ENCODE peak calls at places on chromosome 10, in five cellular contexts. C is heart right ventricle, O is hepatocyte, Q is lower lobe of right lung, B is Karpas-422. J is an unnamed sample.
A peak's percentile ranks its signal among the peaks of the same experiment; 100 is the strongest.

GRCh38 chr10:46558411-46559185 is 2.1 kb upstream of the GPRIN2 start:
- DNase-seq in O (no peak), C (no peak), B (no peak), Q (peak; percentile 51), J (peak; percentile 66)

GRCh38 chr10:32155075-32155516 is 98.9 kb upstream of the KIF5B start:
- DNase-seq in C (no peak), Q (no peak), O (no peak), B (no peak), J (no peak)

GRCh38 chr10:128963246-128964099 is 503.6 kb upstream of the MGMT start:
- DNase-seq in B (no peak), O (no peak), C (no peak), Q (no peak), J (no peak)

GRCh38 chr10:42646692-42647640 is 8.6 kb upstream of the ZNF33B start:
- DNase-seq in B (no peak), Q (no peak), C (no peak), O (peak; percentile 19), J (no peak)

GRCh38 chr10:105269011-105269410 is 627.9 kb downstream of the SORCS3 start:
- DNase-seq in C (no peak), B (no peak), Q (no peak), O (no peak), J (no peak)

GRCh38 chr10:122333037-122333436 is 41.5 kb upstream of the PLEKHA1 start:
- DNase-seq in O (no peak), B (no peak), Q (no peak), C (no peak), J (no peak)

GRCh38 chr10:89588671-89589070 is 53.3 kb upstream of the SLC16A12 start:
- DNase-seq in B (no peak), O (no peak), C (no peak), Q (no peak), J (no peak)

GRCh38 chr10:22803201-22803895 is 89.0 kb upstream of the PIP4K2A start:
- DNase-seq in C (no peak), O (no peak), B (no peak), Q (no peak), J (no peak)

GRCh38 chr10:120328647-120329046 is 128.4 kb upstream of the PLPP4 start:
- DNase-seq in C (no peak), O (no peak), B (no peak), Q (no peak), J (no peak)

GRCh38 chr10:121281576-121281975 is 316.7 kb downstream of the FGFR2 start:
- DNase-seq in O (no peak), B (no peak), C (no peak), Q (no peak), J (no peak)

GRCh38 chr10:95500097-95500496 is 61.1 kb downstream of the SORBS1 start:
- DNase-seq in B (no peak), Q (no peak), O (no peak), C (no peak), J (no peak)

GRCh38 chr10:79146611-79147130 is 77.9 kb downstream of the ZMIZ1 start:
- DNase-seq in B (no peak), O (no peak), C (peak; percentile 73), Q (peak; percentile 81), J (peak; percentile 89)

DNA sequence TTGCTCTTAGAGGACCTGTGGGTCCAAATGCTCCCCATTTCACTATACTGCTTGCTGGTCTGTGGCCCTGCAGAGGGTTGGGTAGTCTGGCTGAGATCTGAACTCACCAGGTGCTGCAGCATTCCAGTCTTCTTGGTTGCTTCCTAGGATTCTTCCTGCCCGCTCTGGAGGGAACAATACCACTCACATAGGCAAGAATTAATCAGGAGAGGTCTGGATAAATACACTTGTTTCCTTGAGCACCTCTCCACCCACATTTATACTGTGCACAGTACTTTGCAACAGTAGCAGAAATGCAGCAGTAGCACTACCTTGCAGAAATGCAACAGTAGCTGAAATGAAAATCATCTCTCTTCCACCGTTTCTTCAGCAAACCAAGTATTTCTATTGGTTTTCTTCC is 125.3 kb downstream of the INSYN2A start:
- DNase-seq in Q (no peak), B (no peak), O (no peak), C (no peak), J (no peak)
- H3K36me3 ChIP-seq in Q (peaks cover 53% of the 10 kb centered on the region), B (no peaks in the 10 kb centered on the region), O (no peaks in the 10 kb centered on the region), C (no peaks in the 10 kb centered on the region), J (peaks cover 10% of the 10 kb centered on the region)

GRCh38 chr10:104057717-104058116 is 28.0 kb downstream of the COL17A1 start:
- DNase-seq in Q (no peak), O (no peak), C (no peak), B (no peak), J (no peak)
- H3K36me3 ChIP-seq in Q (no peaks in the 10 kb centered on the region), O (no peaks in the 10 kb centered on the region), C (no peaks in the 10 kb centered on the region), B (no peaks in the 10 kb centered on the region), J (no peaks in the 10 kb centered on the region)

DNA sequence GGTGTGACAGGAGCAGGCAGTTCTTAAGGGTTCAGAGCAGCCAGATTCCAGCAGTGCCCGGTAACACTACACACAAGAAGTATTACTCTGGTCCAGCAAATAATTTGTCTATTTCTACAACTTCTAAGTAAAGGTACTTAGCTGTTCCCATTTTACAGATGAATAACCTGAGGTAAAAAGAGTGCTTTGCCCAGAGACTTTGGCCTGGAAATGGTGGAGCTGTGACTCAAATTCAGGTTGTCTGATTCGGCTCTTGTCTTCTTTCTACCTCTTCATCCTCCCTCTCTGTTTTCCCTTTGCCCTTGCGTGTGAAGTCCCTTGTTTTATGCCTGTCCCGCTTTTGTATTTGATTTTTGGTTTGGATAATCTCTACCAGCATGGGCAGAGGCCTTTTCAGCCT is 17.1 kb downstream of the SFRP5 start:
- DNase-seq in C (no peak), B (no peak), Q (no peak), O (no peak), J (no peak)
- H3K36me3 ChIP-seq in C (peaks cover 8% of the 10 kb centered on the region), B (no peaks in the 10 kb centered on the region), Q (peaks cover 98% of the 10 kb centered on the region), O (no peaks in the 10 kb centered on the region), J (peaks cover 100% of the 10 kb centered on the region)

GRCh38 chr10:102399217-102400021 is 3.9 kb downstream of the NFKB2 start:
- DNase-seq in B (peak; percentile 90), C (peak; percentile 91), O (peak; percentile 94), Q (peak; percentile 95), J (peak; percentile 99)
- H3K36me3 ChIP-seq in B (no peaks in the 10 kb centered on the region), C (no peaks in the 10 kb centered on the region), O (no peaks in the 10 kb centered on the region), Q (peaks cover 44% of the 10 kb centered on the region), J (peaks cover 66% of the 10 kb centered on the region)

DNA sequence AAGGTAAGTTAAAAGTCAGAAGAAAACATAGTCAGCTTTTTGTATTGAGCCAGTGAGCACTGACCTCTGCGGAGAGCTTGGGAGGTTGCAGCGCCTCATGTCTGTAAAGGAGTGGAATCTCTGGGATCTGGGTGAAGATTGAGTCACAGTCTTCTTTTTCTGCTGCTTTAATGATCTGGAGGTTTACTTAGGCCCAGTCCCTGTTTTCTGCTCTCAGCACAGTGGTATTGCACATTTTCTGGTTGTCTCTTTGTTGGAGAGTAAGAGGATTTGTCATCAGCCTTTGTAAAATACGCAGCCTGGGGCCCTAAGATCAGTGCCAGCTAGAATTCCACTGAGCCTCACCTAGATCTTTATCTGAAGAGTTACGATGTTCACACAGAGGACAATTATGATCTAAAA is 58.3 kb upstream of the GJD4 start:
- DNase-seq in Q (no peak), O (peak; percentile 33), B (no peak), C (no peak), J (no peak)
- H3K36me3 ChIP-seq in Q (peaks cover 21% of the 10 kb centered on the region), O (no peaks in the 10 kb centered on the region), B (no peaks in the 10 kb centered on the region), C (no peaks in the 10 kb centered on the region), J (peaks cover 3% of the 10 kb centered on the region)

GRCh38 chr10:101693701-101694055 is 1.3 kb downstream of the FBXW4 start:
- DNase-seq in B (peak; percentile 63), Q (no peak), C (no peak), O (peak; percentile 59), J (no peak)
- H3K36me3 ChIP-seq in B (peaks cover 8% of the 10 kb centered on the region), Q (no peaks in the 10 kb centered on the region), C (no peaks in the 10 kb centered on the region), O (no peaks in the 10 kb centered on the region), J (no peaks in the 10 kb centered on the region)

GRCh38 chr10:2861632-2862210 is 205.6 kb upstream of the PFKP start:
- DNase-seq in Q (no peak), B (no peak), C (no peak), O (no peak), J (no peak)

GRCh38 chr10:2871673-2872219 is 195.6 kb upstream of the PFKP start:
- DNase-seq in B (no peak), C (no peak), O (no peak), Q (no peak), J (no peak)

GRCh38 chr10:2867788-2868299 is 199.5 kb upstream of the PFKP start:
- DNase-seq in Q (no peak), O (no peak), B (no peak), C (no peak), J (no peak)

GRCh38 chr10:2870654-2871053 is 196.7 kb upstream of the PFKP start:
- DNase-seq in B (no peak), Q (no peak), O (no peak), C (no peak), J (no peak)

DNA sequence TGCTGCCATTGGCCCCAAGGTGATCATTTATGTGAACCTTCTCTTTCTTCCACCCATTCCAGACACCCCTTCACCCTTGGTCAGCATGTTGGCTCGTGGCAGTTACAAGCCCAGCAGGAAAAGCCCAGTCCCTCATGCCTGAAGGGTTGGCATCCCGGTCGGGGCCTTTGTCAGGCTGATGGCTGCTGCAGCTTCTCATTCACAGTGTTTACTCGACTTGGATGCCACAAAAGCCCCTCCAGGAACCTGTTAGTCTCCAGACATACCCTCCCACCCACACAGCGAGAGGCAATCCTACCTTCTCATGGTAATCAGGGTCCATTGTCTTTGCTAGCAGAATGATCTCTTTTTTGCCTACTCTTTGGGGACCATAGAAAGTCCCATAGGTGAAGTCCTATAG is 200.8 kb upstream of the PFKP start:
- DNase-seq in Q (no peak), O (no peak), B (no peak), C (no peak), J (no peak)
- H3K36me3 ChIP-seq in Q (no peaks in the 10 kb centered on the region), O (no peaks in the 10 kb centered on the region), B (no peaks in the 10 kb centered on the region), C (no peaks in the 10 kb centered on the region), J (no peaks in the 10 kb centered on the region)

GRCh38 chr10:99395750-99396445 is 34.5 kb downstream of the GOT1 start:
- DNase-seq in Q (no peak), O (peak; percentile 17), B (no peak), C (no peak), J (no peak)

GRCh38 chr10:99396471-99396870 is 34.0 kb downstream of the GOT1 start:
- DNase-seq in C (no peak), O (peak; percentile 36), B (no peak), Q (no peak), J (no peak)

GRCh38 chr10:99403674-99404073 is 26.8 kb downstream of the GOT1 start:
- DNase-seq in Q (no peak), C (no peak), B (no peak), O (no peak), J (no peak)

GRCh38 chr10:99394761-99395386 is 35.5 kb downstream of the GOT1 start:
- DNase-seq in Q (no peak), B (no peak), O (no peak), C (no peak), J (no peak)

GRCh38 chr10:99399664-99400063 is 30.8 kb downstream of the GOT1 start:
- DNase-seq in C (no peak), O (no peak), B (no peak), Q (no peak), J (no peak)
- H3K36me3 ChIP-seq in C (no peaks in the 10 kb centered on the region), O (no peaks in the 10 kb centered on the region), B (peaks cover 8% of the 10 kb centered on the region), Q (peaks cover 80% of the 10 kb centered on the region), J (no peaks in the 10 kb centered on the region)

J was measured in spleen.